ENCODE peak calls at places on chromosomes 3 and 15, in eight cellular contexts. R is NCI-H510A; H is neural crest cell; N is left lung; X is stimulated activated CD4-positive, alpha-beta T cell treated with anti-CD3 and anti-CD28 coated beads, TNF-alpha, amount 100 ng/mL, for 4 hours; Q is ELR; L is activated T-cell treated with anti-CD3 and anti-CD28 coated beads for 1 hour; W is right lobe of liver. Y is an unnamed sample.

GRCh38 chr3:35254917-35255316 is 384.4 kb upstream of the ARPP21 start:
- DNase-seq in R (no peak), H (no peak), N (no peak), X (no peak), Q (no peak), L (no peak), W (no peak), Y (no peak)

GRCh38 chr15:48469271-48469670 is 138.0 kb downstream of the DUT start:
- DNase-seq in R (no peak), H (no peak), N (no peak), X (no peak), Q (no peak), L (no peak), W (no peak), Y (no peak)

GRCh38 chr15:42102646-42103235 is 8.4 kb upstream of the PLA2G4D start:
- DNase-seq in R (no peak), H (no peak), N (no peak), X (no peak), Q (peak), L (no peak), W (no peak), Y (no peak)

GRCh38 chr3:60696559-60697125 is 554.6 kb downstream of the FHIT start:
- DNase-seq in R (no peak), H (no peak), N (no peak), X (no peak), Q (no peak), L (no peak), W (no peak), Y (no peak)

GRCh38 chr15:67685008-67685599 is 140.2 kb upstream of the SKOR1 start:
- DNase-seq in R (no peak), H (no peak), N (no peak), X (no peak), Q (peak), L (no peak), W (no peak), Y (no peak)

GRCh38 chr3:59273976-59274375 is 224.2 kb upstream of the CFAP20DC start:
- DNase-seq in R (no peak), H (no peak), N (no peak), X (no peak), Q (no peak), L (no peak), W (no peak), Y (no peak)

GRCh38 chr15:77016321-77016695 is 21.4 kb downstream of the PSTPIP1 start:
- DNase-seq in R (no peak), H (no peak), N (peak), X (no peak), Q (no peak), L (no peak), W (no peak), Y (no peak)

GRCh38 chr15:43493687-43494472 is 924 bp upstream of the TP53BP1 start:
- DNase-seq in R (no peak), H (no peak), N (no peak), X (no peak), Q (no peak), L (no peak), W (no peak), Y (no peak)

GRCh38 chr15:68431037-68431791 is 749 bp downstream of the ITGA11 start:
- DNase-seq in R (no peak), H (no peak), N (peak), X (no peak), Q (no peak), L (no peak), W (no peak), Y (no peak)